ENCODE peak calls at places on chromosomes 11 and 22, in six cellular contexts. F, E, G, N, X and J are unnamed samples.

GRCh38 chr11:72278911-72279310 is 34.9 kb upstream of the PHOX2A start:
- DNase-seq in F (peak), E (no peak), N (no peak), X (peak), G (peak), J (no peak)

GRCh38 chr11:61480936-61481335 is 27.6 kb upstream of the LRRC10B start:
- DNase-seq in G (peak), N (peak), X (peak), F (no peak), E (no peak), J (peak)

GRCh38 chr11:77705195-77705876 is 67.7 kb upstream of the CLNS1A start:
- DNase-seq in E (no peak), G (peak), X (peak), N (no peak), F (peak), J (no peak)

GRCh38 chr22:46465793-46466192 is 71.6 kb downstream of the CELSR1 start:
- DNase-seq in G (no peak), F (no peak), E (no peak), N (no peak), X (no peak), J (no peak)

GRCh38 chr11:36718481-36718880 is 120.4 kb upstream of the RAG2 start:
- DNase-seq in N (no peak), X (no peak), G (no peak), F (no peak), E (no peak), J (no peak)

GRCh38 chr11:6319879-6320410 is 356 bp downstream of the CAVIN3 start:
- DNase-seq in E (no peak), N (peak), X (peak), G (peak), F (peak), J (peak)

GRCh38 chr11:19524171-19524671 is 188.4 kb upstream of the NAV2 start:
- DNase-seq in N (no peak), G (peak), X (peak), F (peak), E (no peak), J (no peak)

GRCh38 chr11:116641561-116642045 is 131.2 kb downstream of the BUD13 start:
- DNase-seq in F (no peak), G (peak), N (peak), E (peak), X (no peak), J (peak)

GRCh38 chr11:44709281-44709562 is 17.5 kb upstream of the TSPAN18 start:
- DNase-seq in F (no peak), G (peak), E (no peak), X (peak), N (no peak), J (no peak)

GRCh38 chr11:61701298-61701993 is 21.3 kb downstream of the DAGLA start:
- DNase-seq in F (peak), E (no peak), X (peak), N (no peak), G (peak), J (peak)

GRCh38 chr11:35969089-35970046 is 25.5 kb downstream of the LDLRAD3 start:
- DNase-seq in E (no peak), N (no peak), G (no peak), X (peak), F (peak), J (no peak)

GRCh38 chr11:79276900-79277299 is 163.9 kb downstream of the TENM4 start:
- DNase-seq in F (no peak), E (no peak), X (no peak), G (no peak), N (no peak), J (no peak)

GRCh38 chr11:115927823-115928329 is 423.7 kb upstream of the CADM1 start:
- DNase-seq in F (no peak), E (no peak), X (no peak), N (no peak), G (no peak), J (no peak)

GRCh38 chr11:7677071-7677470 is 3.8 kb upstream of the CYB5R2 start:
- DNase-seq in G (peak), N (no peak), E (no peak), F (peak), X (peak), J (no peak)

GRCh38 chr11:99020324-99021225 is at the start of gene CNTN5:
- DNase-seq in F (peak), G (peak), N (peak), E (peak), X (peak), J (peak)

GRCh38 chr11:78350646-78351165 is 66.9 kb downstream of the GAB2 start:
- DNase-seq in X (peak), F (peak), N (no peak), G (no peak), E (no peak), J (no peak)

GRCh38 chr11:3056296-3057068 is 741 bp downstream of the CARS1 start:
- DNase-seq in N (no peak), G (no peak), F (no peak), E (no peak), X (no peak), J (no peak)

GRCh38 chr11:118914178-118914918 is 11.4 kb downstream of the BCL9L start:
- DNase-seq in N (no peak), E (no peak), F (no peak), G (peak), X (no peak), J (peak)

GRCh38 chr11:112961146-112961668 is at the start of gene NCAM1:
- DNase-seq in N (peak), G (peak), E (peak), X (peak), F (peak), J (peak)

GRCh38 chr11:106076421-106076922 is 675 bp downstream of the KBTBD3 start:
- DNase-seq in E (no peak), F (no peak), G (no peak), X (no peak), N (no peak), J (no peak)

GRCh38 chr11:35681181-35681767 is 18.7 kb downstream of the TRIM44 start:
- DNase-seq in X (no peak), E (no peak), N (no peak), G (no peak), F (no peak), J (no peak)

GRCh38 chr22:38218661-38219331 is 17.0 kb downstream of the MAFF start:
- DNase-seq in F (peak), E (peak), X (peak), G (peak), N (no peak), J (peak)
- H3K18ac ChIP-seq in F (peak), E (peak), X (peak), G (peak), N (peak), J (peak)

GRCh38 chr11:121465709-121466062 is 12.9 kb upstream of the SORL1-AS1 start:
- DNase-seq in X (no peak), F (no peak), E (no peak), G (no peak), N (no peak), J (no peak)
- H3K18ac ChIP-seq in X (no peak), F (peak), E (peak), G (peak), N (no peak), J (no peak)

GRCh38 chr11:10294289-10294953 is 402 bp upstream of the SBF2 start:
- DNase-seq in X (peak), N (no peak), E (no peak), F (peak), G (peak), J (peak)
- H3K18ac ChIP-seq in X (peak), N (peak), E (peak), F (peak), G (peak), J (peak)

DNA sequence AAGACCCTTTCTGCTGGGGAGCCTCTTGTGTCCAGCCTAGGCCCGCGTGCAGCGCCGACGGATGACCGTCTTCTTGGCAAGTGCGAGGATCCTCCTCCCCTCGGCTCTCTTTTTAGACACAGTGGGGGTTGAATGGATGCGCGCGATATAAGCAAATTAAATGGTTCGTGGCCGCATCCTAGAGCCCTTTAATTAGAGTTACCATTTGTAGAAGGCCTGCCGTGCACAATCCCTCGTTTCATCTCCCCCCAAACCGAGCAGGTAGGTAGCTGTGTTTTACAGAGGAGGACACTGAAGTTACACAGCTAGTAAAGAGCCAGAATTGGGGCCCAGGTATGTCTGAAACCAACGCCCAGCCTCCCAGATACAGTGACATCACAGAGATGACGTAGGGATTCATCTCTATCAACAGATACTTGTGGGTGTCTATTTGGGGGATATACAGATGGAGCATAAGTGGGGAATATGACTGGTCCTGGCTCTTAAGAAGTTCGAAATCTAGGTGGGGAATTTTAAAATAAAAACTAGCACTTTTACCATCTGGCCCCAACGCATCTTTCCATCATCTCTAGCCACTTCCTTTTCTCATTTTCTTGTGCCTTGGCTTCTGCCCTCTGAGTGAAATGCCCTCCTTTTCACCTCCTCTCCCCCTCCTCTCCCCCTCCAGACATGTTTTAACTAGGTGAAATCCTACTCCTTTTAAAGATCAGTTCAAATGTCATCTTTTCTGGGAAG is 922 bp downstream of the TCP11L1 start:
- DNase-seq in F (peak), X (peak), G (peak), N (no peak), E (no peak), J (no peak)
- H3K18ac ChIP-seq in F (peak), X (peak), G (peak), N (peak), E (no peak), J (peak)

GRCh38 chr11:95283653-95284052 is 52.7 kb upstream of the SESN3 start:
- DNase-seq in X (peak), N (no peak), E (no peak), G (no peak), F (no peak), J (no peak)
- H3K18ac ChIP-seq in X (no peak), N (no peak), E (no peak), G (no peak), F (no peak), J (no peak)